ENCODE peak calls at places on chromosomes 1 and 21, in seven cellular contexts. M, C, J, O, Y, W and Z are unnamed samples.
A peak's percentile ranks its signal among the peaks of the same experiment; 100 is the strongest.

GRCh38 chr1:42998381-42998780 is 39.7 kb upstream of the SLC2A1 start:
- DNase-seq in C (no peak), J (no peak), M (no peak), W (no peak), O (no peak), Y (no peak), Z (no peak)

GRCh38 chr1:188986751-188987417 is 1490.8 kb downstream of the BRINP3 start:
- DNase-seq in M (no peak), O (no peak), C (no peak), W (no peak), J (no peak), Y (no peak), Z (no peak)

GRCh38 chr1:1343811-1344421 is 5.3 kb downstream of the DVL1 start:
- DNase-seq in W (no peak), C (no peak), J (no peak), Y (no peak), M (no peak), O (no peak), Z (no peak)

GRCh38 chr1:43232482-43232881 is 37.3 kb upstream of the TMEM125 start:
- DNase-seq in Y (no peak), O (no peak), W (no peak), M (no peak), C (no peak), J (no peak), Z (no peak)

GRCh38 chr1:2003564-2004131 is at the start of gene CFAP74:
- DNase-seq in M (no peak), W (peak; percentile 56), Y (no peak), O (no peak), C (peak; percentile 69), J (peak; percentile 34), Z (peak; percentile 86)

GRCh38 chr1:29805896-29806160 is 569.5 kb downstream of the PTPRU start:
- DNase-seq in C (no peak), O (no peak), J (no peak), Y (no peak), M (no peak), W (no peak), Z (peak; percentile 4)

GRCh38 chr1:72371259-72372035 is 89.1 kb upstream of the NEGR1 start:
- DNase-seq in M (no peak), O (no peak), W (no peak), J (no peak), Y (no peak), C (no peak), Z (no peak)

GRCh38 chr1:198153103-198153502 is 3.7 kb upstream of the NEK7 start:
- DNase-seq in O (no peak), C (no peak), J (no peak), Y (no peak), M (no peak), W (no peak), Z (no peak)

GRCh38 chr1:236141447-236142357 is 637 bp upstream of the GPR137B start:
- DNase-seq in O (no peak), J (no peak), W (no peak), M (no peak), Y (peak; percentile 60), C (no peak), Z (peak; percentile 76)

GRCh38 chr1:6727535-6727934 is 25.9 kb upstream of the DNAJC11 start:
- DNase-seq in J (peak; percentile 59), M (peak; percentile 16), O (peak; percentile 47), Y (peak; percentile 47), W (peak; percentile 44), C (peak; percentile 83), Z (peak; percentile 73)
- TF ChIP-seq TAF1 in J (no peak), M (no peak), O (no peak), Y (no peak), W (no peak), C (no peak), Z (no peak)

GRCh38 chr1:177873238-177873637 is 96.6 kb downstream of the SEC16B start:
- DNase-seq in C (no peak), J (peak; percentile 3), O (no peak), W (no peak), M (no peak), Y (no peak), Z (no peak)
- TF ChIP-seq TAF1 in C (no peak), J (no peak), O (no peak), W (no peak), M (no peak), Y (no peak), Z (no peak)

DNA sequence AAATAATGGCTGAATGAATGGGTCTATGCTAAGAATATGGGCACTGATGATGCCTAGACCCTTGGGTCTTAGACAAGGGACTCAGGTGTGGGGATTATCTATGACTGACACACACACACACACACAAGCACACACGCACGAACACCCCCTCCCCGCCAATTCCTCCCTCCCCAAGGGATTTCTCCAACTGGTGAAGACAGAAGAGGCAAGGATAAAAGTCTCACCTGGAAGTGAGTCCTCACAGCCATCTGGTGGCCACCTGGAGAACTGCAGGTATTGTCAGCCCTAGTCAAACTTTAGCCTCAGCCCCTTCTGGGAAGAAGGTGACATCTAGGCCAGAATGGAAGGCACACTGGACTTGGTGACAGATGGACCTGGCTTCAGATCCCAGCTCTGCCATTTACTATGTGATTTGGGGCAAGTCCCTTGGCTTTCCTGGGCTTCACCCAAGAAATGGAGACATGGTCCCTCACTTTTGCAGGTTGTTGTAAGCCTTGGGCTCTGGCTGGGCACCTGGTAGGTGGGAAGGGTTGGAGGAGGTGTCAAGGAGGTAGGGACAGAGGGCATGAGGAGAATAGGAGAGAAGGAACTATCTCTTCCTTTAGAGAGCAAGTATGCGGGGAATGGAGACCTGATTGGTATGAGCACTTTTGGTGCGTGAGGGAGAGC is 4.0 kb upstream of the GPR3 start:
- DNase-seq in C (peak; percentile 84), O (no peak), Y (no peak), J (peak; percentile 49), W (no peak), M (no peak), Z (peak; percentile 74)
- TF ChIP-seq TAF1 in C (no peak), O (no peak), Y (no peak), J (no peak), W (no peak), M (no peak), Z (no peak)

GRCh38 chr1:18463984-18464664 is 16.6 kb upstream of the KLHDC7A start:
- DNase-seq in W (no peak), O (no peak), M (no peak), J (peak; percentile 48), C (no peak), Y (no peak), Z (no peak)
- TF ChIP-seq TAF1 in W (no peak), O (no peak), M (no peak), J (no peak), C (no peak), Y (no peak), Z (no peak)

GRCh38 chr1:91478693-91479234 is 21.9 kb upstream of the CDC7 start:
- DNase-seq in O (no peak), J (no peak), M (no peak), W (no peak), Y (no peak), C (no peak), Z (no peak)
- TF ChIP-seq TAF1 in O (no peak), J (no peak), M (no peak), W (no peak), Y (no peak), C (no peak), Z (no peak)

DNA sequence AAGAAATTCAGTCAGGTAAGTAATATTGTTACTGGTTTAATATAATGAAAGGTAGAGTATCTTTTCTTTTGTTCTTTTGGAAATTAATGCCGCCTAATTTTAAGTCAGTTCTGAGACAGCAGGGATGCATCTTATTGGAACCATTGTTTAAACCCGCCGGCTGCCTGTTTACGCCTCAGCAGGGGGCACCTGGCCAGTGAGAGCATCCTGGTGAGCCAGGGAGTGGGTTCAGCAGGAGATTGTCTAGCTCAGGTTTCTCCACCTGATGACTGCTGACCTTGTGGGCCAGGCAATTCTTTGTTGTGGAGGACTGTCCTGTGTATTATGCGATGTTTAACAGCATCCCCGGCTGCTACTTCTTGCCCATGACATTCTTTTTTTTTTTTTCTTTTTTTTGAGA is 30.2 kb downstream of the CHAF1B start:
- DNase-seq in C (no peak), W (no peak), O (no peak), J (no peak), M (no peak), Y (no peak), Z (no peak)
- TF ChIP-seq TAF1 in C (no peak), W (no peak), O (no peak), J (no peak), M (no peak), Y (no peak), Z (no peak)